ENCODE peak calls at places on chromosomes 12 and 14, in nine cellular contexts. M is HCT116, P is OCI-LY7, K is SK-N-SH, Q is neural progenitor cell, O is PC-3, U is GM23338, N is hepatocyte, E is GM23248. T is an unnamed sample.

GRCh38 chr12:109738209-109738608 is 24.6 kb downstream of the FAM222A start:
- DNase-seq in Q (no peak), O (no peak), N (no peak), U (no peak), E (no peak), P (no peak), K (peak; percentile 11), M (no peak), T (no peak)

GRCh38 chr12:56042430-56043203 is 899 bp downstream of the RPS26 start:
- DNase-seq in K (no peak), M (no peak), U (no peak), P (no peak), Q (peak; percentile 18), E (peak; percentile 33), O (no peak), N (no peak), T (no peak)

GRCh38 chr12:109645194-109645593 is 68.4 kb upstream of the FAM222A start:
- DNase-seq in O (no peak), Q (no peak), E (no peak), K (peak; percentile 70), P (no peak), M (no peak), U (no peak), N (no peak), T (no peak)

GRCh38 chr12:82757059-82757458 is 70.4 kb downstream of the TMTC2 start:
- DNase-seq in Q (no peak), P (no peak), U (no peak), E (peak; percentile 28), N (no peak), K (no peak), O (no peak), M (no peak), T (no peak)

GRCh38 chr14:54147285-54147684 is 190.7 kb upstream of the BMP4 start:
- DNase-seq in E (peak; percentile 57), O (peak; percentile 94), Q (no peak), M (no peak), U (no peak), P (no peak), N (no peak), K (no peak), T (no peak)

GRCh38 chr12:2891240-2892053 is 756 bp downstream of the TULP3 start:
- DNase-seq in P (peak; percentile 17), E (peak; percentile 84), N (peak; percentile 73), Q (peak; percentile 83), K (peak; percentile 68), U (peak; percentile 79), M (no peak), O (peak; percentile 55), T (peak; percentile 31)

GRCh38 chr12:59444932-59445331 is 150.9 kb upstream of the SLC16A7 start:
- DNase-seq in K (no peak), Q (no peak), E (peak; percentile 16), O (peak; percentile 17), M (no peak), P (no peak), U (no peak), N (no peak), T (no peak)

GRCh38 chr12:3114671-3115070 is 37.5 kb downstream of the TSPAN9 start:
- DNase-seq in Q (no peak), M (no peak), K (no peak), E (peak; percentile 13), O (peak; percentile 9), U (no peak), P (no peak), N (no peak), T (no peak)

GRCh38 chr12:56120158-56120846 is 2.2 kb downstream of the ZC3H10 start:
- DNase-seq in P (no peak), Q (no peak), N (no peak), O (peak; percentile 73), U (no peak), K (no peak), M (no peak), E (no peak), T (no peak)

GRCh38 chr12:52370906-52371608 is 3.8 kb upstream of the KRT85 start:
- DNase-seq in M (no peak), O (no peak), Q (peak; percentile 25), K (no peak), P (no peak), U (no peak), N (peak; percentile 30), E (peak; percentile 70), T (no peak)

GRCh38 chr12:124527861-124528561 is 39.4 kb downstream of the NCOR2 start:
- DNase-seq in U (peak; percentile 56), P (no peak), Q (no peak), O (no peak), M (no peak), N (no peak), E (peak; percentile 81), K (no peak), T (no peak)
- TF ChIP-seq EZH2phosphoT487 in U (no peak), P (no peak), Q (no peak), O (no peak), M (no peak), N (no peak), E (no peak), K (no peak), T (no peak)

GRCh38 chr14:89221109-89221508 is 195.9 kb downstream of the FOXN3 start:
- DNase-seq in U (no peak), M (no peak), O (peak; percentile 20), P (no peak), K (no peak), N (no peak), Q (no peak), E (peak; percentile 77), T (no peak)

GRCh38 chr14:89217876-89218275 is 199.2 kb downstream of the FOXN3 start:
- DNase-seq in K (no peak), N (no peak), E (no peak), O (no peak), P (no peak), M (no peak), U (no peak), Q (no peak), T (no peak)

GRCh38 chr14:89214221-89214965 is 202.6 kb downstream of the FOXN3 start:
- DNase-seq in Q (peak; percentile 77), N (peak; percentile 40), P (no peak), M (no peak), E (no peak), K (peak; percentile 36), O (peak; percentile 80), U (peak; percentile 14), T (no peak)

GRCh38 chr14:89215166-89215940 is 201.7 kb downstream of the FOXN3 start:
- DNase-seq in N (no peak), E (no peak), O (no peak), M (no peak), U (no peak), K (no peak), P (no peak), Q (no peak), T (no peak)

DNA sequence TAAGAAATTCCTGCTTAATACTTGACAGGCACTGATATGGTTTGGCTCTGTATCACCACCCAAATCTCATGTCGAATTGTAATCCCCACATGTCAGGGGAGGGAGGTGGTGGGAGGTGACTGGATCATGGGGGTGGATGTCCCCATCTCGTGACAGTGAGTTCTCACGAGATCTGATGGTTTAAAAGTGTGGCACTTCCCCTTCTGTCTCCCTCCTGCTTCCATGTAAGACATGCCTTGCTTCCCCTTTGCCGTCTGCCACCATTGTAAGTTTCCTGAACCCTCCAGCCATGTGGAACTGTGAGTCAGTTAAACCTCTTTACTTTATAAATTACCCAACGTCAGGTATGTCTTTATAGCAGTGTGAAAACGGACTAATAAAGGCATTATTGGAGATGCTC is 198.0 kb downstream of the FOXN3 start:
- DNase-seq in E (no peak), Q (no peak), O (no peak), N (no peak), U (no peak), M (no peak), K (no peak), P (no peak), T (no peak)
- TF ChIP-seq EZH2phosphoT487 in E (no peak), Q (no peak), O (no peak), N (no peak), U (no peak), M (no peak), K (no peak), P (no peak), T (no peak)

GRCh38 chr14:65219353-65219752 is 117.0 kb upstream of the MAX start:
- DNase-seq in U (no peak), N (no peak), K (no peak), M (no peak), Q (no peak), O (no peak), P (no peak), E (no peak), T (no peak)

GRCh38 chr14:65224799-65225198 is 122.5 kb upstream of the MAX start:
- DNase-seq in N (no peak), M (no peak), O (peak; percentile 29), K (no peak), U (no peak), Q (no peak), E (peak; percentile 51), P (no peak), T (no peak)

GRCh38 chr14:65225299-65226159 is 123.2 kb upstream of the MAX start:
- DNase-seq in M (no peak), K (no peak), O (no peak), P (no peak), E (no peak), N (no peak), Q (no peak), U (no peak), T (no peak)

GRCh38 chr14:65223636-65224035 is 121.3 kb upstream of the MAX start:
- DNase-seq in Q (no peak), O (no peak), P (no peak), N (no peak), E (peak; percentile 35), U (no peak), M (no peak), K (no peak), T (no peak)

GRCh38 chr14:65222434-65222833 is 120.1 kb upstream of the MAX start:
- DNase-seq in K (peak; percentile 48), E (peak; percentile 87), O (peak; percentile 78), Q (peak; percentile 67), P (peak; percentile 77), N (peak; percentile 68), M (peak; percentile 60), U (peak; percentile 84), T (peak; percentile 44)
- TF ChIP-seq EZH2phosphoT487 in K (no peak), E (no peak), O (no peak), Q (no peak), P (no peak), N (no peak), M (no peak), U (no peak), T (no peak)

GRCh38 chr12:47900101-47900479 is 4.7 kb downstream of the VDR start:
- DNase-seq in N (no peak), M (no peak), O (no peak), P (no peak), K (no peak), E (no peak), U (no peak), Q (no peak), T (no peak)

GRCh38 chr12:47903151-47903611 is 1.6 kb downstream of the VDR start:
- DNase-seq in P (no peak), K (no peak), O (peak; percentile 60), N (peak; percentile 44), M (no peak), E (peak; percentile 87), Q (no peak), U (no peak), T (peak; percentile 56)

GRCh38 chr12:47900480-47901129 is 4.2 kb downstream of the VDR start:
- DNase-seq in E (peak; percentile 60), O (peak; percentile 74), N (peak; percentile 71), U (peak; percentile 49), Q (no peak), P (peak; percentile 60), M (peak; percentile 29), K (no peak), T (peak; percentile 66)

GRCh38 chr12:47902131-47902639 is 2.6 kb downstream of the VDR start:
- DNase-seq in M (no peak), E (no peak), Q (no peak), O (no peak), K (no peak), P (no peak), N (no peak), U (no peak), T (no peak)

GRCh38 chr12:47901285-47902093 is 3.3 kb downstream of the VDR start:
- DNase-seq in E (peak; percentile 11), M (no peak), U (no peak), N (no peak), K (no peak), O (no peak), Q (no peak), P (no peak), T (no peak)
- TF ChIP-seq EZH2phosphoT487 in E (no peak), M (no peak), U (no peak), N (no peak), K (no peak), O (no peak), Q (no peak), P (no peak), T (no peak)

T was measured in MM.1S.